ENCODE peak calls at places on chromosomes 6 and 20, in four cellular contexts. H is astrocyte, M is PC-3, C is pancreas. A is an unnamed sample.
A peak's percentile ranks its signal among the peaks of the same experiment; 100 is the strongest.

GRCh38 chr6:6191476-6191875 is 129.0 kb downstream of the F13A1 start:
- DNase-seq in M (no peak), H (no peak), C (no peak), A (no peak)

GRCh38 chr20:58696411-58696961 is 3.9 kb downstream of the NPEPL1 start:
- DNase-seq in C (no peak), M (no peak), H (no peak), A (peak; percentile 58)

GRCh38 chr6:154510144-154510905 is at the start of gene CNKSR3:
- DNase-seq in C (peak; percentile 92), H (peak; percentile 86), M (peak; percentile 88), A (peak; percentile 92)

GRCh38 chr6:53103993-53104675 is 38.9 kb downstream of the FBXO9 start:
- DNase-seq in M (peak; percentile 58), H (no peak), C (no peak), A (no peak)

GRCh38 chr20:19903168-19903676 is 113.9 kb upstream of the NAA20 start:
- DNase-seq in C (peak; percentile 38), H (no peak), M (no peak), A (no peak)

GRCh38 chr6:78749326-78749725 is 118.0 kb upstream of the IRAK1BP1 start:
- DNase-seq in H (peak; percentile 72), M (peak; percentile 1), C (no peak), A (no peak)

GRCh38 chr6:167420177-167420576 is 95.3 kb downstream of the TTLL2 start:
- DNase-seq in C (no peak), M (no peak), H (no peak), A (peak; percentile 27)

GRCh38 chr6:123588546-123588895 is 48.2 kb downstream of the TRDN start:
- DNase-seq in C (no peak), M (no peak), H (no peak), A (no peak)

GRCh38 chr20:31570735-31571617 is 34.1 kb upstream of the ID1 start:
- DNase-seq in H (peak; percentile 54), M (no peak), C (no peak), A (no peak)

GRCh38 chr6:22003219-22003779 is 293.5 kb downstream of the PRL start:
- DNase-seq in M (no peak), C (no peak), H (peak; percentile 63), A (no peak)

DNA sequence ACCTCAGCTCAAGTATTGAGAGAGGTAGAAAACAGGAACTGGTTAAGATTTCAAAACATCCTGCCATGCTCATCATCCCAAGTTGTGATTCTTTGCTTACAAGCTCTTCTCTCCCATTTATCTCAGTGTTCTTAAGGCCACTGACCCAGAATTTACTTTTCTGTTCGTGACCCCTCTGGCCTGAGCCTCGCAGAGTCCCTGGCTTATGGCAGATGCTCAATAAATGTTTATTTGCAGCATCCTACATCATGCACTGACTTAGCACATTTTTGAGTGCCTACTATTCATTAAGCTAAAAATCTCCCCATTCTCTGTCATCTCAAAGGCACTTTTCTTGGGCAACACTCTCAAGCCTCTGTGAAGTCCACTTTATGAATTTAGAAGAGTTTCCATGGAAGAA is 33.4 kb upstream of the MC3R start:
- DNase-seq in C (no peak), H (no peak), M (no peak), A (no peak)
- H3K9me3 ChIP-seq in C (no peaks in the 10 kb centered on the region), H (peaks cover 4% of the 10 kb centered on the region), M (no peaks in the 10 kb centered on the region), A (no peaks in the 10 kb centered on the region)

DNA sequence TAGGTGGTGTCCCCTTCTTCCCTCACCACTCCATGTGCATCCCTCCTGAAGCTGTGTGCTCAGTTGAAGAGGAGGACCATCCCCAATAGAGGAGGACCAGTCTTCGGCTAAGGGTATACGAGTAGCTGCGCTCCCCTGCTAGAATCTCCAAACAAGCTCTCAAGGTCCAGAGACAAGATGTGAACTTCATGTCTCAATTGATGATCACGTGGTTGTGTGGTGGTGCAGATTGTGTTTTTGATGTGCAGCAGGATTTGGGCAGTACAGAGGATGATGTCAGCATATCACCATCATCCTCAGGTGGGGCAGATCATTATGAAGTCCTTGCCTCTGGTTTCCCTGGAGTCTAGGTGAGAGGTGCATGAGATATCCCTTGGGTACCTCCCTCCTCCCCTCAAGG is 20.0 kb upstream of the DDR1 start:
- DNase-seq in C (no peak), M (no peak), H (no peak), A (no peak)
- H3K9me3 ChIP-seq in C (no peaks in the 10 kb centered on the region), M (no peaks in the 10 kb centered on the region), H (peaks cover 8% of the 10 kb centered on the region), A (no peaks in the 10 kb centered on the region)

GRCh38 chr6:124669713-124670480 is 292.3 kb upstream of the RNF217 start:
- DNase-seq in H (peak; percentile 20), C (no peak), M (no peak), A (no peak)

GRCh38 chr6:124670801-124671200 is 291.4 kb upstream of the RNF217 start:
- DNase-seq in C (no peak), H (no peak), M (no peak), A (no peak)

GRCh38 chr6:124676033-124676432 is 286.2 kb upstream of the RNF217 start:
- DNase-seq in M (no peak), H (peak; percentile 81), C (no peak), A (no peak)

GRCh38 chr6:124677874-124678273 is 284.4 kb upstream of the RNF217 start:
- DNase-seq in H (no peak), M (no peak), C (no peak), A (no peak)

DNA sequence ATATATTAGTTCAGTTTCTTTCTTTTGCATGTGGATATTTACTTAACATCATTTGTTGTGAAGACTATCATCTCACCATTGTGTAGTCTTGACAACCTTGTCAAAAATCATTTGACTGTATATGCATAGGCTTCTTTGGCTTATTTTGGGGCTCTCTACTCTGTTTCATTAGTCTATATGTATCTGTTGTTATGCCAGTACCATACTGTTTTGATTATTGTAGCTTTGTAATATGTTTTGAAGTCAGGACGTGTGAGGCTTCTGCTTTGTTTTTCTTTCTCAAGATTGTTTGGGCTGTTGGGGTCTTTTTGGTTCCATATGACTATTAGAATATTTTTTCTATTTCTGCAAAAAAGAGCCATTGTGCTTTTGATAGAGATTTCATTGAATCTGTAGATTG is 288.2 kb upstream of the RNF217 start:
- DNase-seq in M (no peak), C (no peak), H (no peak), A (no peak)
- H3K9me3 ChIP-seq in M (no peaks in the 10 kb centered on the region), C (no peaks in the 10 kb centered on the region), H (peaks cover 3% of the 10 kb centered on the region), A (no peaks in the 10 kb centered on the region)

DNA sequence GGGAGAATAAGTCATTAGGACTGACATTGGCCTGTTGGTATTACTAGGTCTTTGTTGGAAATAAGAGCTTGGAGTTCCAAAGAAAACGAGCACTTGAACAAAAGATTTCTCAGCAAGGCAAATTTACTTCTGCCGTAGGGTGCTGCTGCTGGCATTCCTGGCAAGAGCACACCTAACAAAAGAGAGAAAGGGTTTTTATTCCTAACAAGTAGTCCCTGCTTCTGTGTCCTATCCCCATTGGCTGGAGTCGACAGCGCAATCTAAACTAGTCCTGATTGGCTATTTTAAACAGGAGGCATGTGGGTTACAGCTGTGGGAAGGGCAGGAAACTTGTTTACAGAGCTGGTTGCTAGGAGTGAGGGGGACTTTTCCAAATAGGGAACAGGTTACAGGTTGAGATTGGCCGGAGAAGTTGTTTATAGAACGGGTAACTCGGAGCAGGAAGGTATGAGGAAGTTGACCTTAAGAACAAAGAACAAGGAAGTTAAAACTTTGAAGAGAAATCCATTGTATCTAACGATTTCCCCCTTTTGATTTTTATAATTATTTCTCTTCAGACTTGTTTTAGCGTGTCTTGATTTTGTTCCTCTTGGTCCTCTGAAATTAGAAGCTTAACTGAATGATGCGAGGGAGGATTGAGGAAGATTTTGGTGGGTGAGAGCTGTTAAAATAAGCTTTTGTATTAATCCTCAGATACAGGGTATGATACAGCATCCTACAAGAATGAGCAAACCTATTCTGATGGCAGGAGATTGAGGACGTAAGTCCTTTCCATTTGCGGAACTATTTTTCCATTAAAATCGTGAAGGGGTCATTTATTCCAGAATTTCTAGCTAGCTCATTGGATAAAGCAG is 3.4 kb upstream of the ZNFX1 start:
- DNase-seq in M (peak; percentile 31), H (peak; percentile 39), C (no peak), A (no peak)
- H3K9me3 ChIP-seq in M (peaks cover 28% of the 10 kb centered on the region), H (peaks cover 13% of the 10 kb centered on the region), C (no peaks in the 10 kb centered on the region), A (peaks cover 16% of the 10 kb centered on the region)

GRCh38 chr20:64079273-64080012 is at the start of gene RGS19:
- DNase-seq in C (peak; percentile 79), H (peak; percentile 42), M (peak; percentile 86), A (peak; percentile 92)
- H3K9me3 ChIP-seq in C (no peaks in the 10 kb centered on the region), H (no peaks in the 10 kb centered on the region), M (no peaks in the 10 kb centered on the region), A (no peaks in the 10 kb centered on the region)

GRCh38 chr6:158480989-158481388 is 78.9 kb upstream of the TMEM181 start:
- DNase-seq in H (no peak), M (no peak), C (no peak), A (no peak)
- H3K9me3 ChIP-seq in H (no peaks in the 10 kb centered on the region), M (no peaks in the 10 kb centered on the region), C (no peaks in the 10 kb centered on the region), A (no peaks in the 10 kb centered on the region)

DNA sequence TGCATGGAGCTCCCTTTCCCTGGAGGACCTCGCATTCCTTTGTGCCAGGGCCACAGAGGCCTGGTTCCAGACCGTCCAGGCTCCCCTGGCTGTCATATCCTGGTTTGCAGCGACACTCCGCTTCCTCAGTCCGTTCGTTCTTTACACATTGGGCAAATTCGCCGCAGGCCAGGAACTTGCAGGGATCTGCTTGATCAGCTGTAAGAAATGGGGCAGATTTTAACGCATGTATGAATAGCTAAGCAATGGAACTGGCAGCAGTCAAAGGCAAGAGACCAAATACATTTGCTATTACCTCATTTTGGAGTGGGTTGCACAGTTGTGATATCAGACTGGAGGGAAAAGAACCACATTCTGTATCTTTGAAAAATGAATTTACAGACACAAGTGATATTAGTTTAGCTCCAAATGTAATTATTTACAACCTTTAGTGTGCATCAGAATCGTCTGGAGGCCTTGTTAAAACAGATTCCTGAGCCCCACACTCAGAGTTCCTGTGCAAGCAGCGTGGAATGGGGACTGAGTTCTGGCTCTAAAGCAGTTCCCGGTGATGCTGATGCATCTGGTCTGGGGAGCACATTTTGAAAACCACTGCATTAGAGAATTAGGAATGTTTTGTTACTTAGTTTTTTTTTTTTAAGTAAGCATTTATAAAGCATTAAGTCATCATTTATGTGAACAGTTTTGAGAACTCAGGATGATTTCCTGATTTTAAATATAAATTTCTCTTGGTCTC is 141.3 kb downstream of the IMPG1 start:
- DNase-seq in H (peak; percentile 31), C (no peak), M (no peak), A (no peak)
- H3K9me3 ChIP-seq in H (no peaks in the 10 kb centered on the region), C (no peaks in the 10 kb centered on the region), M (no peaks in the 10 kb centered on the region), A (no peaks in the 10 kb centered on the region)

GRCh38 chr6:170089937-170090335 is 200.9 kb downstream of the DLL1 start:
- DNase-seq in M (no peak), H (no peak), C (peak; percentile 12), A (peak; percentile 56)
- H3K9me3 ChIP-seq in M (no peaks in the 10 kb centered on the region), H (peaks cover 5% of the 10 kb centered on the region), C (no peaks in the 10 kb centered on the region), A (no peaks in the 10 kb centered on the region)

GRCh38 chr6:146961831-146962230 is 242.4 kb upstream of the STXBP5 start:
- DNase-seq in C (no peak), M (no peak), H (no peak), A (no peak)
- H3K9me3 ChIP-seq in C (no peaks in the 10 kb centered on the region), M (peaks cover 6% of the 10 kb centered on the region), H (peaks cover 3% of the 10 kb centered on the region), A (peaks cover 6% of the 10 kb centered on the region)

DNA sequence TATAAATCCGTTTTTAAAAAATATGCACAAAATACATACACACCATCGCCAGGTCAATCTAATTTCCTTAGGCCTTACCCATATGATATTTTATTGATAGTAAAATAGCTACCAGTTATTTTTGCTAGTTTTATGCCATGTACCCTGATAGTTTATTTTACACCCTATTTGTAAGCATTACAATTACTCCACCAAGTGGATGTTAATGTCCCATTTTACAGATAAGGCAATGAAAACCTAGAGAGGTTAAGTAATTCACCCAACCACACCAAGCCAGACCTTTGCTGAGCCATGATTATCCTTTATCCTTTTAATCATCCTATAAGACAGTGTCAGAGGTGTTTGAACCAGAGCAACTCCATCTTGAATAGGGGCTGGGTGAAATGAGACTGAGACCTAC is 86.8 kb downstream of the CBLN4 start:
- DNase-seq in M (no peak), H (no peak), C (no peak), A (no peak)
- H3K9me3 ChIP-seq in M (peaks cover 65% of the 10 kb centered on the region), H (no peaks in the 10 kb centered on the region), C (no peaks in the 10 kb centered on the region), A (no peaks in the 10 kb centered on the region)